ENCODE peak calls at places on chromosome 1, in six cellular contexts. I is HepG2, K is GM12878, L is K562, U is GM12891, V is H1. Q is an unnamed sample.

GRCh38 chr1:10851024-10852013 is 54.9 kb upstream of the CASZ1 start:
- DNase-seq in I (no peak), K (no peak), L (no peak), U (no peak), V (no peak), Q (no peak)

GRCh38 chr1:46520063-46520911 is 30.7 kb downstream of the DMBX1 start:
- DNase-seq in I (peak; percentile 30), K (no peak), L (peak; percentile 78), U (no peak), V (no peak), Q (no peak)

GRCh38 chr1:26351591-26352337 is 2.2 kb downstream of the CRYBG2 start:
- DNase-seq in I (peak; percentile 97), K (no peak), L (no peak), U (no peak), V (no peak), Q (no peak)

GRCh38 chr1:84425145-84425876 is 27.0 kb downstream of the DNASE2B start:
- DNase-seq in I (no peak), K (no peak), L (no peak), U (no peak), V (no peak), Q (no peak)

GRCh38 chr1:226993676-226994356 is 53.7 kb downstream of the COQ8A start:
- DNase-seq in I (peak; percentile 73), K (no peak), L (no peak), U (no peak), V (no peak), Q (no peak)

GRCh38 chr1:152410599-152410998 is 3.5 kb downstream of the CRNN start:
- DNase-seq in I (no peak), K (no peak), L (no peak), U (no peak), V (no peak), Q (no peak)

GRCh38 chr1:56866656-56867055 is 12.1 kb downstream of the C8A start:
- DNase-seq in I (no peak), K (no peak), L (no peak), U (no peak), V (no peak), Q (no peak)

GRCh38 chr1:84504580-84505021 is 1.6 kb upstream of the SPATA1 start:
- DNase-seq in I (no peak), K (no peak), L (peak; percentile 25), U (no peak), V (no peak), Q (no peak)

GRCh38 chr1:12597792-12598191 is 20.2 kb downstream of the DHRS3 start:
- DNase-seq in I (no peak), K (no peak), L (no peak), U (no peak), V (no peak), Q (no peak)

GRCh38 chr1:54118704-54119103 is 34.1 kb downstream of the CDCP2 start:
- DNase-seq in I (no peak), K (no peak), L (no peak), U (no peak), V (no peak), Q (no peak)

GRCh38 chr1:37146071-37146470 is 111.8 kb upstream of the GRIK3 start:
- DNase-seq in I (no peak), K (no peak), L (no peak), U (no peak), V (no peak), Q (no peak)

GRCh38 chr1:9239622-9240401 is 5.2 kb downstream of the H6PD start:
- DNase-seq in I (peak; percentile 83), K (no peak), L (no peak), U (peak; percentile 72), V (no peak), Q (peak; percentile 53)

GRCh38 chr1:9238134-9238533 is 3.6 kb downstream of the H6PD start:
- DNase-seq in I (no peak), K (no peak), L (no peak), U (no peak), V (no peak), Q (no peak)

GRCh38 chr1:9235560-9235959 is 986 bp downstream of the H6PD start:
- DNase-seq in I (no peak), K (no peak), L (no peak), U (no peak), V (no peak), Q (no peak)

GRCh38 chr1:9240914-9241820 is 6.6 kb downstream of the H6PD start:
- DNase-seq in I (no peak), K (no peak), L (no peak), U (no peak), V (no peak), Q (no peak)

DNA sequence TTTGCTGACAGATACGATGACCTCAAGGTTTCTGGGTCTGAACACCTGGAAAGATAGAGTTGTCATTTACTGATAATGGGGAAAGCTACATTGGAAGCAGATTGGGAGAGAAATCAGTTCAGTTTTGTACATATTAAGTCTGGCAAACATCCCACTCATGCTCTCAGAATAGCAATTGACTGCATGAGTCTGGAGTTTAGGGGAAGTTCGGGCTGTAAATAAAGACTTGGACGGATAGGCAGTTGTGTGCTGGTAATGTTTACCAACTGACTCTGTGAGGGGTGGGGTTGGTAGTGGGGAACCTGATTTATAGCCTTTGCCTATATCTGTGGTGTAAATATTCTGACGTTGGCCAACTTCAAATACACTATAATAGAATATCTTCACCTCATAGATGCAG is 4.0 kb downstream of the H6PD start:
- DNase-seq in I (no peak), K (no peak), L (no peak), U (no peak), V (no peak), Q (no peak)
- TF ChIP-seq POLR2AphosphoS5 in I (no peak), K (no peak), L (no peak), U (no peak), V (no peak), Q (no peak)

GRCh38 chr1:196034080-196034706 is 574.0 kb downstream of the KCNT2 start:
- DNase-seq in I (no peak), K (no peak), L (no peak), U (no peak), V (no peak), Q (no peak)

GRCh38 chr1:196027127-196027526 is 581.1 kb downstream of the KCNT2 start:
- DNase-seq in I (no peak), K (no peak), L (no peak), U (no peak), V (no peak), Q (no peak)

GRCh38 chr1:196030455-196030854 is 577.8 kb downstream of the KCNT2 start:
- DNase-seq in I (no peak), K (no peak), L (no peak), U (no peak), V (no peak), Q (no peak)

DNA sequence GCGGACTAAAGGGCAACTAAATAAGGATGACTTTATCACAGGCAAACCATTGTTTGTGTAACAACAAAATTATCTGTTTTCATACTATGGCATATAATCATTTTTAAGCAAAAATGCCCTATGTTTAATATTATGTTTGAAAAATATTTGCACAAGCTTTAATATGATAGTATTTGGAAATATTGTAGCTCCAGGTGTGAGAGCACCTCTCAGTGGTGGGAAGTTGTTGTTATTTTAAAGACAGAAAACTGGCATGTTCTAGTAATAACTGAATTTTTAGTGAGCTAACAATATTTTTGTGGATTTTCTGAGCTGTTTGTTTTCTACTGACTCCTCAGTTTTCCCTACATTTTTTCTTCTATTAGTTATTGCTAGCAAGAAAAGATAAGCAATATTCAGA is 578.8 kb downstream of the KCNT2 start:
- DNase-seq in I (no peak), K (no peak), L (no peak), U (no peak), V (no peak), Q (no peak)
- TF ChIP-seq TAF1 in I (no peak), K (no peak), L (no peak), U (no peak), V (no peak), Q (no peak)

DNA sequence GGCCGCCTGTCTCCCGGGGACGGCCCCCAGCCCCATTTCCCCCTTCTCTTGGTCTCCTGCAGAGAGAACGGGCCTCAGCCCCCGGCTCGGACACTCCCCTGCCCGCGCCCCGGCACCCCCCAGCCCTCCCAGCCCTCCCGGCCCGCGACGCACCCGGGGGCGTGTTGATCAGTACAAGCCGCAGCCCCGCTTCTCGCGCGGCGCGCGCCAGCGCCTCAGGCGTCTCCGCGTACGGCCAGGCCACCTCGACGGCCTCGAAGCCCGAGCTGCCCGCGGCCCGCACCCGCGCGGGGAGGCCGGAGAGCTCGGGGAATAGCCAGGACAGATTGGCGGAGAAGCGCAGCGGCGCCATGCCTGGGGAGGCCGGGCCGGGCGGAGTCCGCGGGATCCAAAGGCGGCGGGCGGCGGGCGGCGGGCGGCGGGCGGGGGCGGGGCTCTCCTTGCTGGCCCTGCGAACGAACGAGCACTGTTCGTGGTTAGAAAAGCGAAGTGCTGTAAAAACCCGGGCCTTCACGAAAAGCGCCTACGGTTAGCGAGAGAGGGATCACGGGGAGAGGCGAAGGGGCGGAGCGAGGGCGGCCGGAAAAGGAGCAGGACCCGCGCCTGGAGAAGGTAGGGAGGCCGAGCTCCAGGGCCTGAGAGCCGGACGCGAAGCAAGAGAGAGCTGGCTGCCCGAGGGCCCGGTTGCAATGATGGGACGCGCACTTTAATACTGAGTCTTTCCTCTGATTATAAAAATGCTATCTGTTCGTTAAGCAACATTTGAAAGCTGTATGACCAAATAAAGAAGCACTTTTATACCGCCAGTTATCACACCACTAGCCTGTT is at the start of gene HYI:
- DNase-seq in I (no peak), K (peak; percentile 44), L (peak; percentile 48), U (peak; percentile 63), V (peak; percentile 60), Q (peak; percentile 58)
- TF ChIP-seq POLR2A in I (no peak), K (peak; percentile 63), L (peak; percentile 1), U (peak; percentile 13), V (peak; percentile 66), Q (no peak)

GRCh38 chr1:22320703-22321344 is 130.8 kb upstream of the ZBTB40 start:
- DNase-seq in I (no peak), K (no peak), L (no peak), U (no peak), V (no peak), Q (no peak)
- TF ChIP-seq POLR2AphosphoS5 in I (no peak), K (no peak), L (no peak), U (no peak), V (no peak), Q (no peak)

GRCh38 chr1:147586412-147586811 is 45.1 kb downstream of the BCL9 start:
- DNase-seq in I (no peak), K (no peak), L (no peak), U (no peak), V (no peak), Q (no peak)
- TF ChIP-seq TAF1 in I (no peak), K (no peak), L (no peak), U (no peak), V (no peak), Q (no peak)

GRCh38 chr1:154974086-154974807 is at the start of gene CKS1B:
- DNase-seq in I (peak; percentile 100), K (peak; percentile 100), L (peak; percentile 97), U (peak; percentile 81), V (peak; percentile 98), Q (peak; percentile 95)
- TF ChIP-seq POLR2A in I (peak; percentile 72), K (peak; percentile 85), L (peak; percentile 97), U (peak; percentile 62), V (peak; percentile 46), Q (peak; percentile 78)

Q was measured in GM12892.